ENCODE peak calls at places on chromosomes 1 and 21, in nine cellular contexts. M, O, K, B, E, R, W, X and U are unnamed samples.
A peak's percentile ranks its signal among the peaks of the same experiment; 100 is the strongest.

GRCh38 chr1:37734629-37735591 is 30.0 kb downstream of the EPHA10 start:
- DNase-seq in B (no peak), X (no peak), W (no peak), O (no peak), M (no peak), K (no peak), R (no peak), E (no peak), U (no peak)

GRCh38 chr1:211114446-211114845 is 19.5 kb downstream of the KCNH1 start:
- DNase-seq in R (no peak), B (no peak), E (no peak), K (no peak), O (no peak), M (no peak), W (no peak), X (no peak), U (no peak)

GRCh38 chr1:15341634-15342375 is 67.9 kb upstream of the EFHD2 start:
- DNase-seq in E (no peak), M (no peak), O (no peak), R (peak; percentile 77), K (no peak), X (no peak), W (no peak), B (peak; percentile 85), U (no peak)

GRCh38 chr1:22157359-22157966 is 14.6 kb upstream of the WNT4 start:
- DNase-seq in X (no peak), E (no peak), W (no peak), O (no peak), K (no peak), M (no peak), B (peak; percentile 58), R (no peak), U (no peak)

GRCh38 chr1:172431721-172432192 is 11.3 kb downstream of the C1orf105 start:
- DNase-seq in R (no peak), O (no peak), X (no peak), K (no peak), B (no peak), M (no peak), E (peak; percentile 78), W (no peak), U (peak; percentile 77)

GRCh38 chr21:43278359-43278758 is 109.6 kb downstream of the CRYAA start:
- DNase-seq in X (no peak), R (no peak), O (peak; percentile 7), B (peak; percentile 76), E (peak; percentile 49), M (no peak), W (no peak), K (no peak), U (peak; percentile 77)

GRCh38 chr1:179251675-179252074 is 22.2 kb upstream of the ABL2 start:
- DNase-seq in O (no peak), X (no peak), E (no peak), K (no peak), W (no peak), R (peak; percentile 60), M (no peak), B (peak; percentile 77), U (no peak)

GRCh38 chr1:182784556-182785171 is 4.9 kb upstream of the NPL start:
- DNase-seq in E (no peak), X (no peak), W (no peak), M (no peak), K (peak; percentile 70), O (no peak), B (no peak), R (peak; percentile 77), U (no peak)

GRCh38 chr1:158185770-158186705 is 5.3 kb downstream of the CD1D start:
- DNase-seq in K (no peak), O (no peak), X (no peak), E (no peak), R (no peak), B (no peak), M (no peak), W (no peak), U (no peak)

GRCh38 chr1:26582836-26583460 is 53.4 kb downstream of the RPS6KA1 start:
- DNase-seq in X (no peak), W (no peak), R (peak; percentile 87), B (peak; percentile 90), M (no peak), K (no peak), O (peak; percentile 37), E (no peak), U (peak; percentile 87)

GRCh38 chr1:3778590-3779264 is 6.2 kb downstream of the SMIM1 start:
- DNase-seq in M (no peak), X (no peak), W (no peak), K (no peak), E (peak; percentile 46), O (no peak), R (no peak), B (peak; percentile 83), U (no peak)

GRCh38 chr21:44496900-44497550 is 41.7 kb downstream of the LRRC3 start:
- DNase-seq in X (no peak), W (no peak), K (no peak), E (no peak), R (peak; percentile 31), B (peak; percentile 83), M (no peak), O (no peak), U (no peak)

GRCh38 chr1:248807067-248807737 is 18.5 kb downstream of the SH3BP5L start:
- DNase-seq in K (peak; percentile 47), X (peak; percentile 46), O (no peak), B (peak; percentile 90), W (no peak), E (no peak), R (peak; percentile 68), M (no peak), U (peak; percentile 77)

DNA sequence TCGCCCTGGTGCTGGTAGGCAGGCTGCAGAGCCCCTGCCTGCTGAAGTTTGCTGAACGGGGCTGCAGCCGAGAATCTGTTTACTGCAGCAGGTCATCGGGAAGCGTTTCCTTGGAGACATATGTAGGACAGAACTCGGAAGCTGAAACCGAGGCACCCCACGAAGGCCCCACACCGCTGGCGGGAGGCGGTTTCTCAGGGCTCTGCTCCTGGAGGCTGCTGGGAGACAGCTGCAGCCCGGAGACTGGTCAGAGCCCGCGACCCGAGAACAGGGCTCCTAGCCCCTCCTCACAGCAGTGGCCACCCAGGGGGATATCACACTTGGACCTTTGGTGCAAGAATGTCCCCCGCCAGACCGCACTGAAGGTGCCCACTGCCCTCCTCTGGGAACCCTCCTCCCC is 12.7 kb upstream of the PLCH2 start:
- DNase-seq in K (no peak), B (no peak), M (no peak), R (peak; percentile 40), X (no peak), O (no peak), W (no peak), E (no peak), U (no peak)
- H3K4me1 ChIP-seq in K (no peaks in the 10 kb centered on the region), B (no peaks in the 10 kb centered on the region), M (no peaks in the 10 kb centered on the region), R (no peaks in the 10 kb centered on the region), X (peaks cover 8% of the 10 kb centered on the region), O (no peaks in the 10 kb centered on the region), W (peaks cover 17% of the 10 kb centered on the region), E (no peaks in the 10 kb centered on the region), U (no peaks in the 10 kb centered on the region)

GRCh38 chr1:156591432-156592157 is at the start of gene NAXE:
- DNase-seq in X (peak; percentile 78), K (peak; percentile 88), R (peak; percentile 85), O (peak; percentile 75), M (no peak), E (peak; percentile 91), W (no peak), B (peak; percentile 97), U (peak; percentile 89)

GRCh38 chr1:156592158-156592909 is 758 bp downstream of the NAXE start:
- DNase-seq in B (no peak), M (no peak), O (no peak), W (no peak), E (no peak), K (no peak), X (no peak), R (no peak), U (no peak)

GRCh38 chr1:156594124-156594678 is 2.6 kb downstream of the NAXE start:
- DNase-seq in M (no peak), R (no peak), B (no peak), K (no peak), E (no peak), O (no peak), X (no peak), W (no peak), U (no peak)

GRCh38 chr1:156595016-156595415 is 3.4 kb downstream of the NAXE start:
- DNase-seq in B (no peak), M (no peak), O (no peak), X (no peak), R (no peak), K (no peak), E (no peak), W (no peak), U (no peak)

DNA sequence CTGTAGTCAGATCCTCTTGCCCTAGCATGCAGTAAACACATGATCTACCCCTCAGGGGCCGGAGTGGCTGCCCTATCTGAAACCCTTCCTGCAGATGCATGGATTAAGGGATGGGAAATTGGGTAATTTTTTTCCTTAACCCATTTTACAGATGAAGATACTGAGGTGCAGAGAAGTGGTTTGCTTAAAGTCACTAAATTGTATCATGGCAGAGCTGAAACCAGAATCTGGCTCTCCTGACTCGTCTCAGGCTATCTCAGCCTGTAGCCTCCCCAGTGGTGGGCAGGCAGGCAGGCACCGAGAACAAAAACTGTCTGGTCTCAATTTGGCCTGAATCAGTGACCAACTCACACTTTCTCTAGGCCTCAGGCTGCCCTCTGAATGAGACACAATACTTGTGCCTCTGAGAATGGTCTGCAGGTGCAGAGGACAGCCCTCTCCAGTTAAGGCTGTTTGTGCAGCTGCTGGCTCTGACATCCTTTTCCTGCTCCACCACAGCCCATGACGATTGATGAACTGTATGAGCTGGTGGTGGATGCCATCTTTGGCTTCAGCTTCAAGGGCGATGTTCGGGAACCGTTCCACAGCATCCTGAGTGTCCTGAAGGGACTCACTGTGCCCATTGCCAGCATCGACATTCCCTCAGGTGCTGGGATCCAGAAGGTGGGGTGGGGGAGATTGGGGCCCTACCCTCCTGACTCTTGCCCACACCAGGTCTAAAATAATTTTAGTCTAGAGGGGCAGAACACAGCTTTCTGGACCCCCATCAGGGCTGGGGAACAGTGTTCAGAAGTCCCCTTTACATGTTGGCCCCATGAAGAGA is 1.5 kb downstream of the NAXE start:
- DNase-seq in O (no peak), M (no peak), K (peak; percentile 59), X (no peak), E (no peak), R (peak; percentile 24), B (no peak), W (no peak), U (no peak)
- H3K4me3 ChIP-seq in O (peak overlapping the region; percentile 83), M (no peak overlapping the region), K (peak overlapping the region; percentile 94), X (no peak overlapping the region), E (peak overlapping the region; percentile 97), R (no peak overlapping the region), B (no peak overlapping the region), W (no peak overlapping the region), U (no peak overlapping the region)

GRCh38 chr1:31823780-31824179 is 8.0 kb upstream of the SPOCD1 start:
- DNase-seq in R (no peak), O (no peak), B (no peak), E (no peak), M (no peak), W (no peak), K (no peak), X (no peak), U (no peak)
- H3K4me1 ChIP-seq in R (peaks cover 9% of the 10 kb centered on the region), O (no peaks in the 10 kb centered on the region), B (peaks cover 4% of the 10 kb centered on the region), E (no peaks in the 10 kb centered on the region), M (no peaks in the 10 kb centered on the region), W (no peaks in the 10 kb centered on the region), K (no peaks in the 10 kb centered on the region), X (no peaks in the 10 kb centered on the region), U (peaks cover 5% of the 10 kb centered on the region)

DNA sequence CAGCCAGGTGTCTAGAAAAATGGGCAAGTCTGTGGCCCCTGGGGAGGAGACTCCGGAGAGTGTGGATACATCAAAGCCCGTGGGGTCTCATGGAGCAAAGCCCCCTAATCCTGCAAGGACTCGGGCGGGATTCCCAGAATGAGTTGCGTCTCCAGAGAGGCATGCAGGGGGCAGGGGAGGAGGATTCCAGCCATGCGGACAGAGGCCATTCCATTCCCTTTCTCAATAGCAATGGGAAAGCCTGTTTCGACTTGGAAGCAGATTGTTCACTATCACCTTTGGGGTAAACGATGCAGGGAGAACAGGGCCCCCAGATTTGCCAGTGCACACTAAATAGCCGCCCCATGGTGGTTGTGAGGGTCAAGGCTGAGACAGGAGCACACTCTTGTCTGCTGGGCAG is 15.4 kb upstream of the PRDM15 start:
- DNase-seq in B (no peak), O (no peak), E (peak; percentile 22), M (no peak), X (no peak), K (no peak), W (no peak), R (no peak), U (no peak)
- H3K4me3 ChIP-seq in B (no peak overlapping the region), O (no peak overlapping the region), E (no peak overlapping the region), M (no peak overlapping the region), X (no peak overlapping the region), K (no peak overlapping the region), W (no peak overlapping the region), R (no peak overlapping the region), U (no peak overlapping the region)